ENCODE peak calls at places on chromosomes 4 and X, in five cellular contexts. C is mesenchymal stem cell, T is neuronal stem cell, U is H9, P is H1. B is an unnamed sample.

GRCh38 chr4:188145626-188146025 is 6.4 kb downstream of the TRIML1 start:
- DNase-seq in C (no peak), T (no peak), U (no peak), P (no peak), B (no peak)

GRCh38 chrX:101037231-101037630 is 14.7 kb downstream of the TRMT2B start:
- DNase-seq in C (peak; percentile 41), T (no peak), U (no peak), P (no peak), B (no peak)

GRCh38 chrX:135185795-135186443 is 14.7 kb upstream of the CT55 start:
- DNase-seq in C (peak; percentile 43), T (peak; percentile 21), U (peak; percentile 59), P (peak; percentile 25), B (peak; percentile 63)

GRCh38 chr4:143559757-143560147 is 46.2 kb downstream of the SMARCA5 start:
- DNase-seq in C (no peak), T (no peak), U (peak; percentile 49), P (no peak), B (no peak)

GRCh38 chr4:185931375-185931774 is 119.4 kb upstream of the SORBS2 start:
- DNase-seq in C (no peak), T (no peak), U (no peak), P (no peak), B (no peak)

GRCh38 chr4:185730849-185731608 is 81.0 kb downstream of the SORBS2 start:
- DNase-seq in C (no peak), T (no peak), U (no peak), P (no peak), B (no peak)

GRCh38 chr4:102317459-102317858 is 27.8 kb downstream of the SLC39A8 start:
- DNase-seq in C (no peak), T (no peak), U (no peak), P (no peak), B (no peak)

GRCh38 chr4:109873791-109874514 is 26.0 kb downstream of the LRIT3 start:
- DNase-seq in C (no peak), T (no peak), U (no peak), P (no peak), B (peak; percentile 2)

GRCh38 chr4:127730142-127730913 is at the start of gene SLC25A31:
- DNase-seq in C (no peak), T (no peak), U (peak; percentile 35), P (no peak), B (no peak)

GRCh38 chrX:148500428-148501120 is at the start of gene AFF2:
- DNase-seq in C (peak; percentile 30), T (peak; percentile 37), U (peak; percentile 26), P (no peak), B (peak; percentile 23)

GRCh38 chrX:45352588-45352987 is 151.9 kb upstream of the DIPK2B start:
- DNase-seq in C (no peak), T (no peak), U (no peak), P (no peak), B (no peak)

GRCh38 chr4:17310269-17310652 is 201.6 kb downstream of the QDPR start:
- DNase-seq in C (no peak), T (no peak), U (no peak), P (no peak), B (no peak)

GRCh38 chr4:99649778-99650177 is 7.8 kb downstream of the C4orf54 start:
- DNase-seq in C (no peak), T (no peak), U (no peak), P (no peak), B (no peak)

GRCh38 chr4:41358626-41359025 is 101.9 kb downstream of the UCHL1 start:
- DNase-seq in C (peak; percentile 24), T (no peak), U (no peak), P (no peak), B (no peak)

GRCh38 chr4:110201502-110201901 is 3.1 kb upstream of the ELOVL6 start:
- DNase-seq in C (no peak), T (no peak), U (no peak), P (no peak), B (no peak)

GRCh38 chrX:2698604-2699003 is 7.5 kb downstream of the CD99 start:
- DNase-seq in C (no peak), T (no peak), U (no peak), P (no peak), B (peak; percentile 90)

GRCh38 chr4:20172070-20172760 is 79.5 kb upstream of the SLIT2 start:
- DNase-seq in C (no peak), T (no peak), U (no peak), P (no peak), B (no peak)

GRCh38 chrX:63652086-63652775 is 132.8 kb downstream of the ARHGEF9 start:
- DNase-seq in C (no peak), T (no peak), U (no peak), P (no peak), B (no peak)

GRCh38 chr4:81648576-81649272 is 177.0 kb upstream of the RASGEF1B start:
- DNase-seq in C (no peak), T (no peak), U (no peak), P (no peak), B (no peak)

GRCh38 chrX:129600981-129601424 is 53.8 kb downstream of the APLN start:
- DNase-seq in C (peak; percentile 24), T (no peak), U (no peak), P (no peak), B (no peak)

GRCh38 chrX:147779173-147779572 is 132.5 kb upstream of the FMR1 start:
- DNase-seq in C (no peak), T (no peak), U (no peak), P (no peak), B (no peak)

GRCh38 chrX:153697924-153698865 is 10.5 kb downstream of the SLC6A8 start:
- DNase-seq in C (no peak), T (no peak), U (no peak), P (no peak), B (no peak)

GRCh38 chr4:15327311-15328298 is 100.2 kb upstream of the C1QTNF7 start:
- DNase-seq in C (peak; percentile 85), T (no peak), U (no peak), P (no peak), B (peak; percentile 83)

GRCh38 chr4:176313596-176314341 is 6.0 kb upstream of the SPCS3 start:
- DNase-seq in C (no peak), T (no peak), U (no peak), P (no peak), B (no peak)

GRCh38 chrX:111447298-111447697 is 35.3 kb upstream of the DCX start:
- DNase-seq in C (peak; percentile 6), T (peak; percentile 23), U (peak; percentile 57), P (no peak), B (no peak)

GRCh38 chrX:136202889-136203288 is 48.3 kb downstream of the MAP7D3 start:
- DNase-seq in C (peak; percentile 38), T (no peak), U (no peak), P (no peak), B (no peak)
- H2BK12ac ChIP-seq in C (no peak overlapping the region), T (no peak overlapping the region), U (no peak overlapping the region), P (no peak overlapping the region), B (no peak overlapping the region)

GRCh38 chrX:68631331-68631730 is 16.1 kb upstream of the STARD8 start:
- DNase-seq in C (no peak), T (no peak), U (no peak), P (no peak), B (no peak)

GRCh38 chrX:68634649-68635227 is 12.7 kb upstream of the STARD8 start:
- DNase-seq in C (no peak), T (no peak), U (no peak), P (no peak), B (peak; percentile 72)

GRCh38 chrX:68627986-68628385 is 19.5 kb upstream of the STARD8 start:
- DNase-seq in C (no peak), T (no peak), U (no peak), P (no peak), B (no peak)

GRCh38 chrX:68633981-68634380 is 13.5 kb upstream of the STARD8 start:
- DNase-seq in C (no peak), T (no peak), U (no peak), P (no peak), B (peak; percentile 82)

GRCh38 chrX:68632491-68632890 is 15.0 kb upstream of the STARD8 start:
- DNase-seq in C (no peak), T (no peak), U (no peak), P (no peak), B (no peak)
- H2BK12ac ChIP-seq in C (no peak overlapping the region), T (no peak overlapping the region), U (no peak overlapping the region), P (no peak overlapping the region), B (no peak overlapping the region)

DNA sequence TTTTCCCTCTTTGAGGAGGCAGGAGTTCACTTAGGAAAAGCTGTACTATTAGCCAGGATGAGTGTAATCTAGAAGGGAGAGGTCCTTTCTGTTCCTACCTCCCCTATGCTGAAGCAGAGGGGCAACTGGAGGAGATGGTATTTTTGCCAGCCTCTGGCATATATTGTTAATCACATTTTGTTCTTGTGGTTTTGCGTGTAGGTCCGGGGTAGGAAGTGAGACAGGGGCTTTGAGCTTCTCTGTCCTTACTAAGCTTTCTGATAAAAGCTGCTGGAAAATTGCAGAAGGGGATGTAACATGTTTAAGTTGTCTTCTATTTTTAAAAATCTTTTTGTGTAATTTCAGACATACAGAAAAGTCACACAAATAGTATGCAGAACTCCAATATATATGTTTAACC is 493.0 kb upstream of the NR3C2 start:
- DNase-seq in C (no peak), T (no peak), U (no peak), P (no peak), B (no peak)
- H2BK12ac ChIP-seq in C (no peak overlapping the region), T (no peak overlapping the region), U (no peak overlapping the region), P (no peak overlapping the region), B (no peak overlapping the region)

GRCh38 chrX:150700107-150700506 is 6.9 kb downstream of the MTMR1 start:
- DNase-seq in C (no peak), T (no peak), U (no peak), P (no peak), B (no peak)

DNA sequence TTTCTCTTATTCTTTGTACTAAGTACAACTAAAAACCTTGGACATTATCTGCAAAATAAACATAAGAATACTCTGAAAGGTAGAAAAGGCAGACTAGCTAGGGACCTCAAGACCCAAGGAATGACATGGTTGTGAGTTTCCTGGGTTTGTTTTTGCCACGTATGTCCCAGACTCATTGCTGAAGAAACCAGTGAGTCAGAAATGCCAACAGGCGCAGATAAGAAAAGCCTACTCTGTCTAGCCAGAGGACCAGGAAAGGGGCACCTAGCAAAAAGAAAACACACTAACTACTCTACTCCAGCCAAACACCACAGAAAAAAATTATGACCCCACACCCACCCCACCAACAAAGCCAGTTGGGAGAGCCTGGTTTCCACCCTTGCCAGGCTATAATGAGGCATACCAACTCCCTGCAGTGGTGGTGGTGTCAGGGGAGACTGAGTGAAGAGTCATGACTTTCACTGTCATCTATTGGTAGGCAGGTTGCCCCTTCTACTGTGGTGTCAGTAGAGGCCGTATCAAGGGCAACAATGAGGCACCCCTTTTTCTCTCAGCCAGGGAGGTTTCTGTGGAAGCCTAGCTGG is 10.9 kb downstream of the MTMR1 start:
- DNase-seq in C (peak; percentile 67), T (no peak), U (no peak), P (no peak), B (peak; percentile 43)
- H2BK12ac ChIP-seq in C (no peak overlapping the region), T (no peak overlapping the region), U (no peak overlapping the region), P (no peak overlapping the region), B (no peak overlapping the region)

DNA sequence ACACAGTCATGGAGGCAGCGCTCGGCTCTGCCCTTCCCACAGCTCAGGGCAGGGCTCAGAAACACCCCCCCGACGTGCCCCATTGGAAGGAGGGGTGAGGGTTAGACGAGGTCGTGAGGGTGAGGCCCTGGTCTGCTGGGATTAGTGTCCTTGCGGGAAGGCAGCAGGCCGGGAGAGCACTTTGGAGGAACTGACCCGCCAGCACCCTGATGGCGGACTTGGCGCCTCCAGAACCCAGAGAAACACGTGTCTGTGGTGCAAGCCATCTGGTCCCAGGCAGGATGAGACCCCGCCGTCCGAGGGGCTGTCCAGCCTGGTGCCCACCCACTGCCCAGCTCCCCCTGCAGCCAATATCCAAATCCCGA is 26.3 kb downstream of the TACC3 start:
- DNase-seq in C (no peak), T (no peak), U (no peak), P (no peak), B (no peak)
- H2BK12ac ChIP-seq in C (no peak overlapping the region), T (peak overlapping the region; percentile 63), U (no peak overlapping the region), P (no peak overlapping the region), B (no peak overlapping the region)

GRCh38 chr4:148447672-148448071 is 5.5 kb upstream of the NR3C2 start:
- DNase-seq in C (no peak), T (no peak), U (no peak), P (no peak), B (no peak)
- H2BK12ac ChIP-seq in C (no peak overlapping the region), T (no peak overlapping the region), U (no peak overlapping the region), P (no peak overlapping the region), B (no peak overlapping the region)

B was measured in trophoblast cell.